ENCODE peak calls at places on chromosomes 7 and 10, in six cellular contexts. V is CD8-positive, alpha-beta T cell; D is heart right ventricle; F is PC-9; J is CD8-positive, alpha-beta memory T cell; Y is suprapubic skin. S is an unnamed sample. For H3K27me3 and H3K36me3, the result is how much of the 10 kb centered on the place peaks cover.

GRCh38 chr7:159207398-159207797 is 62.7 kb upstream of the VIPR2 start:
- DNase-seq in V (no peak), D (no peak), F (no peak), J (no peak), Y (no peak), S (no peak)

GRCh38 chr7:131501422-131501821 is 55.0 kb downstream of the PODXL start:
- DNase-seq in V (no peak), D (no peak), F (no peak), J (no peak), Y (no peak), S (no peak)

GRCh38 chr10:128881086-128881485 is 586.0 kb upstream of the MGMT start:
- DNase-seq in V (no peak), D (no peak), F (no peak), J (no peak), Y (no peak), S (no peak)

GRCh38 chr10:17238445-17239275 is 10.6 kb downstream of the VIM start:
- DNase-seq in V (no peak), D (no peak), F (no peak), J (no peak), Y (no peak), S (no peak)

GRCh38 chr7:134365341-134366054 is 48.8 kb upstream of the SLC35B4 start:
- DNase-seq in V (no peak), D (no peak), F (peak), J (no peak), Y (no peak), S (no peak)

GRCh38 chr7:127874951-127875608 is 156.2 kb downstream of the LRRC4 start:
- DNase-seq in V (no peak), D (no peak), F (no peak), J (no peak), Y (no peak), S (no peak)

GRCh38 chr7:75889826-75890225 is 11.0 kb downstream of the RHBDD2 start:
- DNase-seq in V (no peak), D (no peak), F (peak), J (no peak), Y (no peak), S (no peak)

GRCh38 chr7:141355057-141355456 is 196.2 kb upstream of the AGK start:
- DNase-seq in V (no peak), D (no peak), F (no peak), J (no peak), Y (no peak), S (no peak)

GRCh38 chr7:137983308-137984008 is 18.4 kb downstream of the CREB3L2 start:
- DNase-seq in V (no peak), D (peak), F (no peak), J (no peak), Y (no peak), S (no peak)

GRCh38 chr7:36300696-36301350 is 88.8 kb upstream of the ANLN start:
- DNase-seq in V (no peak), D (no peak), F (no peak), J (no peak), Y (peak), S (no peak)

GRCh38 chr7:152924826-152925411 is 165.4 kb downstream of the ACTR3B start:
- DNase-seq in V (no peak), D (no peak), F (no peak), J (no peak), Y (no peak), S (peak)

GRCh38 chr10:103281753-103282152 is 4.8 kb downstream of the INA start:
- DNase-seq in V (no peak), D (no peak), F (no peak), J (no peak), Y (no peak), S (peak)

GRCh38 chr10:125538947-125539649 is 143.9 kb downstream of the TEX36 start:
- DNase-seq in V (no peak), D (peak), F (peak), J (no peak), Y (no peak), S (no peak)

GRCh38 chr7:14332155-14332554 is 342.7 kb upstream of the ETV1 start:
- DNase-seq in V (no peak), D (peak), F (no peak), J (no peak), Y (no peak), S (no peak)

GRCh38 chr10:44233561-44234470 is 151.1 kb downstream of the CXCL12 start:
- DNase-seq in V (no peak), D (peak), F (no peak), J (no peak), Y (no peak), S (peak)

GRCh38 chr7:31814187-31814586 is 127.2 kb downstream of the PPP1R17 start:
- DNase-seq in V (no peak), D (no peak), F (no peak), J (no peak), Y (no peak), S (peak)

GRCh38 chr7:156529982-156530381 is 110.6 kb upstream of the RNF32 start:
- DNase-seq in V (no peak), D (no peak), F (no peak), J (no peak), Y (no peak), S (no peak)

GRCh38 chr7:35707422-35707821 is 12.5 kb upstream of the HERPUD2 start:
- DNase-seq in V (no peak), D (no peak), F (peak), J (no peak), Y (no peak), S (no peak)

GRCh38 chr7:131145026-131145425 is 182.7 kb upstream of the MKLN1 start:
- DNase-seq in V (no peak), D (no peak), F (no peak), J (no peak), Y (no peak), S (no peak)

GRCh38 chr10:86668297-86669165 is at the start of gene LDB3:
- DNase-seq in V (no peak), D (peak), F (peak), J (no peak), Y (no peak), S (peak)

GRCh38 chr10:56604624-56605023 is 243.6 kb upstream of the ZWINT start:
- DNase-seq in V (no peak), D (no peak), F (no peak), J (no peak), Y (no peak), S (no peak)

GRCh38 chr7:66169616-66170015 is 35.5 kb upstream of the TPST1 start:
- DNase-seq in V (no peak), D (no peak), F (peak), J (no peak), Y (no peak), S (no peak)

GRCh38 chr7:150361402-150361801 is 7.2 kb upstream of the REPIN1 start:
- DNase-seq in V (no peak), D (no peak), F (no peak), J (no peak), Y (no peak), S (peak)

GRCh38 chr10:33015798-33016547 is 57.9 kb upstream of the ITGB1 start:
- DNase-seq in V (no peak), D (no peak), F (no peak), J (no peak), Y (no peak), S (no peak)

GRCh38 chr7:111729483-111729882 is 167.2 kb upstream of the IMMP2L start:
- DNase-seq in V (no peak), D (no peak), F (no peak), J (no peak), Y (no peak), S (peak)

GRCh38 chr7:106679153-106679931 is 18.4 kb upstream of the CCDC71L start:
- DNase-seq in V (no peak), D (no peak), F (peak), J (no peak), Y (no peak), S (no peak)

GRCh38 chr7:1085910-1086421 is 1.9 kb upstream of the GPER1 start:
- DNase-seq in V (no peak), D (no peak), F (no peak), J (no peak), Y (no peak), S (no peak)

GRCh38 chr10:24723386-24723787 is 300 bp downstream of the ARHGAP21 start:
- DNase-seq in V (no peak), D (no peak), F (no peak), J (peak), Y (no peak), S (peak)

GRCh38 chr7:28203498-28204240 is 23.1 kb upstream of the JAZF1 start:
- DNase-seq in V (no peak), D (no peak), F (no peak), J (no peak), Y (no peak), S (no peak)

GRCh38 chr7:17333227-17333626 is 34.8 kb downstream of the AHR start:
- DNase-seq in V (no peak), D (no peak), F (no peak), J (no peak), Y (no peak), S (no peak)

GRCh38 chr10:75431180-75432111 is at the start of gene LRMDA:
- DNase-seq in V (no peak), D (peak), F (no peak), J (no peak), Y (no peak), S (peak)

GRCh38 chr7:124029789-124030188 is 3.1 kb downstream of the TMEM229A start:
- DNase-seq in V (no peak), D (no peak), F (no peak), J (no peak), Y (no peak), S (no peak)

GRCh38 chr7:124032369-124033092 is at the start of gene TMEM229A:
- DNase-seq in V (no peak), D (peak), F (no peak), J (no peak), Y (no peak), S (peak)

GRCh38 chr7:124030964-124031363 is 1.9 kb downstream of the TMEM229A start:
- DNase-seq in V (no peak), D (no peak), F (no peak), J (no peak), Y (no peak), S (no peak)

GRCh38 chr7:124031919-124032318 is 948 bp downstream of the TMEM229A start:
- DNase-seq in V (no peak), D (no peak), F (no peak), J (no peak), Y (no peak), S (no peak)

GRCh38 chr7:124031406-124031805 is 1.5 kb downstream of the TMEM229A start:
- DNase-seq in V (no peak), D (no peak), F (no peak), J (no peak), Y (no peak), S (no peak)
- H3K27me3 ChIP-seq in V (under half), D (under half), F (under half), J (under half), Y (half or more), S (under half)

GRCh38 chr7:4745971-4746919 is 29.2 kb upstream of the AP5Z1 start:
- DNase-seq in V (no peak), D (no peak), F (no peak), J (no peak), Y (no peak), S (no peak)
- H3K4me3 ChIP-seq in V (peak), D (peak), F (peak), J (peak), Y (peak), S (no peak)

GRCh38 chr7:98314469-98314868 is 33.0 kb downstream of the BRI3 start:
- DNase-seq in V (no peak), D (no peak), F (no peak), J (no peak), Y (no peak), S (no peak)
- H3K36me3 ChIP-seq in V (under half), D (under half), F (under half), J (under half), Y (under half), S (under half)

GRCh38 chr10:113561214-113561613 is 8.4 kb downstream of the HABP2 start:
- DNase-seq in V (no peak), D (no peak), F (no peak), J (no peak), Y (no peak), S (no peak)

GRCh38 chr10:113560071-113560470 is 7.2 kb downstream of the HABP2 start:
- DNase-seq in V (no peak), D (no peak), F (peak), J (no peak), Y (no peak), S (no peak)

GRCh38 chr10:113562693-113563092 is 9.8 kb downstream of the HABP2 start:
- DNase-seq in V (no peak), D (no peak), F (no peak), J (no peak), Y (no peak), S (no peak)

GRCh38 chr10:113563306-113564088 is 10.6 kb downstream of the HABP2 start:
- DNase-seq in V (peak), D (peak), F (no peak), J (peak), Y (peak), S (peak)

GRCh38 chr10:113562108-113562507 is 9.3 kb downstream of the HABP2 start:
- DNase-seq in V (no peak), D (no peak), F (no peak), J (no peak), Y (no peak), S (no peak)
- H3K27me3 ChIP-seq in V (under half), D (under half), F (under half), J (under half), Y (under half), S (half or more)

GRCh38 chr10:100727808-100728207 is 17.6 kb upstream of the PAX2 start:
- DNase-seq in V (no peak), D (no peak), F (no peak), J (no peak), Y (no peak), S (no peak)

GRCh38 chr10:100728928-100729876 is 16.2 kb upstream of the PAX2 start:
- DNase-seq in V (no peak), D (no peak), F (no peak), J (no peak), Y (no peak), S (peak)

GRCh38 chr10:100731603-100732596 is 13.5 kb upstream of the PAX2 start:
- DNase-seq in V (no peak), D (no peak), F (no peak), J (no peak), Y (no peak), S (peak)

GRCh38 chr10:100730739-100731602 is 14.4 kb upstream of the PAX2 start:
- DNase-seq in V (no peak), D (no peak), F (no peak), J (no peak), Y (no peak), S (peak)

DNA sequence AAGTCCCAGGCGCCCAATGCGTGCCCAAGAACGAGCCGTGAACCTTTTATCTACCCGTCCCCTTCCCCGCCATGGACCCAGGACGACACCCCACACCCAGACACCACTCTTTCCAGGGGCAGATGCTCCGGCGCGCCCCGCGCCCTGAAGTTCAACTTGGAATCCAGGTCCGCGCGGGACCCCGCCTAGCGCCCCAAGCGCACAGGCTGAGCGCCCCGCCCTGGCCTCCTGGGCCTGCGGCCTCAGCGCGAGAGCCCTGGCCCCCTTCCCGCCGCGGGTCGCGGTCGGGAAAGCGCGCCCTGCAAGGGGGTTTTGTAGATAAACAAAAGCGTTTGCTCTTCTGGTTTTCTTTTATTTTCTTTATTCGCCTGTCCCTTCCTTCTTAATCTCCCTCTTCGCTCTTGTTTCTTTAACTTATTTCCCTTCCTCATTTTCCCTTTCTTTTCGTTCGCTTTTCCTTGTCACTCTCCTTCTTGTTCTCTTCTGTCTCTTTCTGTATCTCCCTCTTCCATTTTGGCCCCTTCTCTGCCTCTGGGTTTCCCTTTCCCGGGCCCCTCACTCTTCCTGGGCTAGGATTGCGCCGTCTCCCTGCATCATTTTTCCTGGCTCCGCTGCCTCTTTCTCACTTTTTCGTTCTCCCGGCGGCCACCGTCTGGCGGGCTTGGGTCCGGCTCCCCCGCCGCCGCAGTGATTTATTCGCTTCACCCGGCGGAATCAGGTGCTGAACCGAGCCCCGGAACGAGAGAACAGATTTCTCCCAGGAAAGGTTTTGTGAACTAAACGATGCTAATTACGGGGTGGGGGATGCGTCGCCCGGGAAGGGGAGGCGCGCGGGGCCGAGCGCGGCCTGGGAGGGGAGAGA is 15.3 kb upstream of the PAX2 start:
- DNase-seq in V (no peak), D (no peak), F (no peak), J (no peak), Y (no peak), S (peak)
- H3K4me3 ChIP-seq in V (peak), D (peak), F (no peak), J (no peak), Y (peak), S (no peak)